ENCODE peak calls at places on chromosomes 13 and 19, in eight cellular contexts. One of them, this sample, is unnamed.

GRCh38 chr19:658916-659839 is 3.8 kb downstream of the RNF126 start:
- DNase-seq in A549: no peak
- DNase-seq in tibial nerve: no peak
- DNase-seq in upper lobe of left lung: no peak
- DNase-seq in stomach: peak
- DNase-seq in suprapubic skin: no peak
- DNase-seq in SK-N-SH: no peak
- DNase-seq in transverse colon: peak
- DNase-seq in this sample: peak

GRCh38 chr13:21018220-21018619 is 43.2 kb downstream of the LATS2 start:
- DNase-seq in A549: no peak
- DNase-seq in tibial nerve: no peak
- DNase-seq in upper lobe of left lung: peak
- DNase-seq in stomach: no peak
- DNase-seq in suprapubic skin: no peak
- DNase-seq in SK-N-SH: no peak
- DNase-seq in transverse colon: no peak
- DNase-seq in this sample: no peak

GRCh38 chr13:84831666-84832657 is 949.7 kb upstream of the SLITRK1 start:
- DNase-seq in A549: no peak
- DNase-seq in tibial nerve: no peak
- DNase-seq in upper lobe of left lung: no peak
- DNase-seq in stomach: no peak
- DNase-seq in suprapubic skin: no peak
- DNase-seq in SK-N-SH: no peak
- DNase-seq in transverse colon: no peak
- DNase-seq in this sample: no peak

GRCh38 chr19:40771101-40771539 is 4.2 kb upstream of the MIA start:
- DNase-seq in A549: peak
- DNase-seq in tibial nerve: no peak
- DNase-seq in upper lobe of left lung: no peak
- DNase-seq in stomach: no peak
- DNase-seq in suprapubic skin: no peak
- DNase-seq in SK-N-SH: no peak
- DNase-seq in transverse colon: no peak
- DNase-seq in this sample: no peak

GRCh38 chr13:25180795-25181537 is 8.9 kb upstream of the AMER2 start:
- DNase-seq in A549: no peak
- DNase-seq in tibial nerve: no peak
- DNase-seq in upper lobe of left lung: no peak
- DNase-seq in stomach: no peak
- DNase-seq in suprapubic skin: no peak
- DNase-seq in SK-N-SH: no peak
- DNase-seq in transverse colon: no peak
- DNase-seq in this sample: no peak

GRCh38 chr13:112835344-112835743 is 133.7 kb upstream of the MCF2L start:
- DNase-seq in A549: no peak
- DNase-seq in tibial nerve: no peak
- DNase-seq in upper lobe of left lung: no peak
- DNase-seq in stomach: no peak
- DNase-seq in suprapubic skin: no peak
- DNase-seq in SK-N-SH: no peak
- DNase-seq in transverse colon: no peak
- DNase-seq in this sample: peak

GRCh38 chr13:30711375-30711774 is 24.0 kb upstream of the ALOX5AP start:
- DNase-seq in A549: peak
- DNase-seq in tibial nerve: no peak
- DNase-seq in upper lobe of left lung: no peak
- DNase-seq in stomach: no peak
- DNase-seq in suprapubic skin: no peak
- DNase-seq in SK-N-SH: no peak
- DNase-seq in transverse colon: no peak
- DNase-seq in this sample: no peak

GRCh38 chr13:98571955-98572662 is 4.8 kb downstream of the STK24 start:
- DNase-seq in A549: no peak
- DNase-seq in tibial nerve: no peak
- DNase-seq in upper lobe of left lung: peak
- DNase-seq in stomach: no peak
- DNase-seq in suprapubic skin: no peak
- DNase-seq in SK-N-SH: peak
- DNase-seq in transverse colon: peak
- DNase-seq in this sample: no peak

GRCh38 chr19:42421101-42421500 is 6.1 kb downstream of the LIPE start:
- DNase-seq in A549: no peak
- DNase-seq in tibial nerve: no peak
- DNase-seq in upper lobe of left lung: no peak
- DNase-seq in stomach: no peak
- DNase-seq in suprapubic skin: no peak
- DNase-seq in SK-N-SH: no peak
- DNase-seq in transverse colon: no peak
- DNase-seq in this sample: no peak

GRCh38 chr19:3710265-3710812 is 2.2 kb downstream of the TJP3 start:
- DNase-seq in A549: peak
- DNase-seq in tibial nerve: peak
- DNase-seq in upper lobe of left lung: peak
- DNase-seq in stomach: peak
- DNase-seq in suprapubic skin: no peak
- DNase-seq in SK-N-SH: peak
- DNase-seq in transverse colon: peak
- DNase-seq in this sample: peak

GRCh38 chr13:33351324-33351723 is 65.8 kb upstream of the STARD13 start:
- DNase-seq in A549: peak
- DNase-seq in tibial nerve: no peak
- DNase-seq in upper lobe of left lung: no peak
- DNase-seq in stomach: no peak
- DNase-seq in suprapubic skin: no peak
- DNase-seq in SK-N-SH: no peak
- DNase-seq in transverse colon: peak
- DNase-seq in this sample: no peak

GRCh38 chr19:19997656-19998268 is 41.5 kb downstream of the ZNF682 start:
- DNase-seq in A549: no peak
- DNase-seq in tibial nerve: no peak
- DNase-seq in upper lobe of left lung: peak
- DNase-seq in stomach: peak
- DNase-seq in suprapubic skin: no peak
- DNase-seq in SK-N-SH: peak
- DNase-seq in transverse colon: peak
- DNase-seq in this sample: no peak

GRCh38 chr19:33394006-33394722 is 20.7 kb downstream of the CEBPG start:
- DNase-seq in A549: no peak
- DNase-seq in tibial nerve: peak
- DNase-seq in upper lobe of left lung: peak
- DNase-seq in stomach: no peak
- DNase-seq in suprapubic skin: no peak
- DNase-seq in SK-N-SH: no peak
- DNase-seq in transverse colon: no peak
- DNase-seq in this sample: peak

GRCh38 chr19:44856438-44857083 is 10.5 kb downstream of the NECTIN2 start:
- DNase-seq in A549: no peak
- DNase-seq in tibial nerve: no peak
- DNase-seq in upper lobe of left lung: no peak
- DNase-seq in stomach: peak
- DNase-seq in suprapubic skin: no peak
- DNase-seq in SK-N-SH: no peak
- DNase-seq in transverse colon: no peak
- DNase-seq in this sample: no peak

GRCh38 chr13:110319774-110320509 is 12.9 kb downstream of the COL4A2 start:
- DNase-seq in A549: peak
- DNase-seq in tibial nerve: no peak
- DNase-seq in upper lobe of left lung: no peak
- DNase-seq in stomach: no peak
- DNase-seq in suprapubic skin: no peak
- DNase-seq in SK-N-SH: no peak
- DNase-seq in transverse colon: no peak
- DNase-seq in this sample: no peak

GRCh38 chr19:11295665-11296245 is at the start of gene TSPAN16:
- DNase-seq in A549: no peak
- DNase-seq in tibial nerve: no peak
- DNase-seq in upper lobe of left lung: no peak
- DNase-seq in stomach: no peak
- DNase-seq in suprapubic skin: no peak
- DNase-seq in SK-N-SH: peak
- DNase-seq in transverse colon: no peak
- DNase-seq in this sample: no peak
- TF ChIP-seq CTCF in A549: no peak
- TF ChIP-seq CTCF in tibial nerve: no peak
- TF ChIP-seq CTCF in upper lobe of left lung: no peak
- TF ChIP-seq CTCF in stomach: no peak
- TF ChIP-seq CTCF in suprapubic skin: no peak
- TF ChIP-seq CTCF in SK-N-SH: peak
- TF ChIP-seq CTCF in transverse colon: no peak
- TF ChIP-seq CTCF in this sample: no peak

DNA sequence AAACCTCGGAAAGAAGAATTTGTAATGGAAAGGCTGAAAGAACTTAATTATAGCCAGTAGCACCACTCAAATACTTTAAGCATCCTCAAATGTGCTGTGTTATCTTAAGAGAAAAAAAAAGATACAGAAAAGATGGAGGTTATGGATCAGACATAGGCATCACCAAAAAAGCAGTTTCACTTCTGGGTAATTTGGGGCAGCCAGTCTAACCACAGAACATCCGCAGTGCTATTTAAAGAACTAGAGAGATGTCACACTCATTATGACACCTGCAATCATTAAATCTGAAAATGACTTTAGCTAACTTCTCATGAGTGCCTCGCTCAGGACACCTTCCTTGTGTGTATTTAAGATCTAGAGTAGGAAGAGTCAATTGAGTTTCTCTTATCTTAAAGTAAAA is 211.8 kb downstream of the RBM26 start:
- DNase-seq in A549: no peak
- DNase-seq in tibial nerve: no peak
- DNase-seq in upper lobe of left lung: no peak
- DNase-seq in stomach: no peak
- DNase-seq in suprapubic skin: no peak
- DNase-seq in SK-N-SH: no peak
- DNase-seq in transverse colon: peak
- DNase-seq in this sample: no peak
- TF ChIP-seq EP300 in A549: no peak
- TF ChIP-seq EP300 in tibial nerve: no peak
- TF ChIP-seq EP300 in upper lobe of left lung: no peak
- TF ChIP-seq EP300 in stomach: no peak
- TF ChIP-seq EP300 in suprapubic skin: no peak
- TF ChIP-seq EP300 in SK-N-SH: no peak
- TF ChIP-seq EP300 in transverse colon: no peak
- TF ChIP-seq EP300 in this sample: no peak

GRCh38 chr19:5968431-5969373 is 9.2 kb downstream of the RANBP3 start:
- DNase-seq in A549: no peak
- DNase-seq in tibial nerve: no peak
- DNase-seq in upper lobe of left lung: peak
- DNase-seq in stomach: no peak
- DNase-seq in suprapubic skin: no peak
- DNase-seq in SK-N-SH: no peak
- DNase-seq in transverse colon: no peak
- DNase-seq in this sample: peak

GRCh38 chr19:5966941-5967340 is 11.0 kb downstream of the RANBP3 start:
- DNase-seq in A549: no peak
- DNase-seq in tibial nerve: no peak
- DNase-seq in upper lobe of left lung: no peak
- DNase-seq in stomach: no peak
- DNase-seq in suprapubic skin: no peak
- DNase-seq in SK-N-SH: no peak
- DNase-seq in transverse colon: no peak
- DNase-seq in this sample: peak

GRCh38 chr19:5969476-5969875 is 8.5 kb downstream of the RANBP3 start:
- DNase-seq in A549: no peak
- DNase-seq in tibial nerve: no peak
- DNase-seq in upper lobe of left lung: no peak
- DNase-seq in stomach: no peak
- DNase-seq in suprapubic skin: no peak
- DNase-seq in SK-N-SH: no peak
- DNase-seq in transverse colon: no peak
- DNase-seq in this sample: peak

GRCh38 chr19:5967571-5967970 is 10.4 kb downstream of the RANBP3 start:
- DNase-seq in A549: no peak
- DNase-seq in tibial nerve: no peak
- DNase-seq in upper lobe of left lung: no peak
- DNase-seq in stomach: no peak
- DNase-seq in suprapubic skin: no peak
- DNase-seq in SK-N-SH: no peak
- DNase-seq in transverse colon: no peak
- DNase-seq in this sample: peak

DNA sequence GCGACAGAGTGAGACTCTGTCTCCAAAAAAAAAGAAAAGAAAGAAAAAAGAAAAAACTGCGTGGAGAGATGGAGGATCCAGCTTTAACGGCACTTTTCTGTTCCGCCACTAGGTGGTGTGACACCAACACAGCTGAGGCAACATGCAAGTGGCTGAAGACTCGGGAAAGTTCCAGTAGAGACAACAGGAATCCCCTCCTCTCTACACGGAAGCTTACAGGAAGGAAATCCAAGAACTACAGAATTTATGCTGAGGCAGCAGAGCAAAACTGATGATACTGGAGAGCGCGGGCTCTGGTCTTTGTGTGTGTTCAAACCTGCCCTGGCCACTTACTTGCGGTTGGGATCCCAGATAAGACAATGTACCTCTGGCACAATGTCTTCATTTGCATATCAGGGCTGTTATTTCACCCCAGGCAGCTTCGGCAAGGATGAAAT is 9.9 kb downstream of the RANBP3 start:
- DNase-seq in A549: peak
- DNase-seq in tibial nerve: peak
- DNase-seq in upper lobe of left lung: peak
- DNase-seq in stomach: peak
- DNase-seq in suprapubic skin: no peak
- DNase-seq in SK-N-SH: peak
- DNase-seq in transverse colon: peak
- DNase-seq in this sample: peak
- TF ChIP-seq CTCF in A549: peak
- TF ChIP-seq CTCF in tibial nerve: peak
- TF ChIP-seq CTCF in upper lobe of left lung: peak
- TF ChIP-seq CTCF in stomach: peak
- TF ChIP-seq CTCF in suprapubic skin: peak
- TF ChIP-seq CTCF in SK-N-SH: peak
- TF ChIP-seq CTCF in transverse colon: peak
- TF ChIP-seq CTCF in this sample: peak

GRCh38 chr19:50325310-50326100 is 3.7 kb downstream of the KCNC3 start:
- DNase-seq in A549: peak
- DNase-seq in tibial nerve: no peak
- DNase-seq in upper lobe of left lung: peak
- DNase-seq in stomach: peak
- DNase-seq in suprapubic skin: no peak
- DNase-seq in SK-N-SH: peak
- DNase-seq in transverse colon: peak
- DNase-seq in this sample: no peak
- TF ChIP-seq EP300 in A549: no peak
- TF ChIP-seq EP300 in tibial nerve: no peak
- TF ChIP-seq EP300 in upper lobe of left lung: no peak
- TF ChIP-seq EP300 in stomach: no peak
- TF ChIP-seq EP300 in suprapubic skin: no peak
- TF ChIP-seq EP300 in SK-N-SH: no peak
- TF ChIP-seq EP300 in transverse colon: no peak
- TF ChIP-seq EP300 in this sample: no peak

GRCh38 chr13:29543230-29544215 is 52.0 kb downstream of the SLC7A1 start:
- DNase-seq in A549: no peak
- DNase-seq in tibial nerve: no peak
- DNase-seq in upper lobe of left lung: no peak
- DNase-seq in stomach: no peak
- DNase-seq in suprapubic skin: no peak
- DNase-seq in SK-N-SH: no peak
- DNase-seq in transverse colon: no peak
- DNase-seq in this sample: no peak
- TF ChIP-seq CTCF in A549: no peak
- TF ChIP-seq CTCF in tibial nerve: no peak
- TF ChIP-seq CTCF in upper lobe of left lung: no peak
- TF ChIP-seq CTCF in stomach: no peak
- TF ChIP-seq CTCF in suprapubic skin: no peak
- TF ChIP-seq CTCF in SK-N-SH: no peak
- TF ChIP-seq CTCF in transverse colon: no peak
- TF ChIP-seq CTCF in this sample: no peak

This sample was measured in sigmoid colon.